ENCODE peak calls at places on chromosomes 13 and 19, in four cellular contexts. D is sigmoid colon, F is colonic mucosa, K is left ventricle myocardium inferior. L is an unnamed sample.

GRCh38 chr19:16637535-16637934 is 9.5 kb upstream of the MED26 start:
- DNase-seq in D (no peak), F (no peak), K (no peak), L (no peak)

GRCh38 chr13:79445968-79446645 is 34.8 kb upstream of the NDFIP2 start:
- DNase-seq in D (no peak), F (no peak), K (no peak), L (no peak)

GRCh38 chr13:59358014-59358413 is 805.7 kb downstream of the DIAPH3 start:
- DNase-seq in D (no peak), F (no peak), K (no peak), L (no peak)

GRCh38 chr13:20702945-20703784 is at the start of gene IL17D:
- DNase-seq in D (no peak), F (peak; percentile 44), K (no peak), L (no peak)

GRCh38 chr13:47564041-47564440 is 437.0 kb downstream of the SUCLA2 start:
- DNase-seq in D (no peak), F (no peak), K (no peak), L (no peak)

GRCh38 chr19:49881672-49882394 is 4.3 kb downstream of the TBC1D17 start:
- DNase-seq in D (no peak), F (peak; percentile 22), K (no peak), L (no peak)

GRCh38 chr13:27360562-27360961 is 63.9 kb upstream of the GTF3A start:
- DNase-seq in D (no peak), F (no peak), K (no peak), L (no peak)

GRCh38 chr13:108346376-108346775 is 76.9 kb downstream of the TNFSF13B start:
- DNase-seq in D (no peak), F (no peak), K (no peak), L (no peak)

GRCh38 chr19:43464089-43464775 is 1.2 kb downstream of the LYPD3 start:
- DNase-seq in D (no peak), F (peak; percentile 84), K (peak; percentile 78), L (peak; percentile 89)

GRCh38 chr13:46778879-46779278 is 18.1 kb downstream of the ESD start:
- DNase-seq in D (no peak), F (no peak), K (no peak), L (no peak)

GRCh38 chr13:105436946-105437345 is 1098.5 kb downstream of the EFNB2 start:
- DNase-seq in D (no peak), F (no peak), K (no peak), L (no peak)

GRCh38 chr13:113933901-113934300 is 40.0 kb downstream of the C13orf46 start:
- DNase-seq in D (peak; percentile 50), F (no peak), K (peak; percentile 7), L (peak; percentile 63)

GRCh38 chr13:98123176-98123575 is 19.7 kb upstream of the FARP1 start:
- DNase-seq in D (no peak), F (no peak), K (no peak), L (no peak)

GRCh38 chr19:3397266-3398022 is 31.1 kb downstream of the NFIC start:
- DNase-seq in D (peak; percentile 74), F (peak; percentile 57), K (peak; percentile 68), L (no peak)

GRCh38 chr19:57888494-57889231 is at the start of gene ZNF814:
- DNase-seq in D (peak; percentile 87), F (peak; percentile 90), K (peak; percentile 86), L (peak; percentile 74)

GRCh38 chr19:49939721-49940481 is 10.6 kb upstream of the NUP62 start:
- DNase-seq in D (no peak), F (no peak), K (no peak), L (peak; percentile 30)

GRCh38 chr13:98476106-98476505 is 100.8 kb downstream of the STK24 start:
- DNase-seq in D (no peak), F (no peak), K (no peak), L (no peak)

GRCh38 chr13:55566779-55567178 is 1573.9 kb upstream of the PRR20A start:
- DNase-seq in D (no peak), F (no peak), K (no peak), L (no peak)

GRCh38 chr19:15195987-15196682 is 4.7 kb downstream of the NOTCH3 start:
- DNase-seq in D (no peak), F (peak; percentile 90), K (no peak), L (peak; percentile 85)

GRCh38 chr13:36674337-36675212 is 755 bp downstream of the SERTM1 start:
- DNase-seq in D (no peak), F (no peak), K (no peak), L (peak; percentile 62)
- H3K4me3 ChIP-seq in D (no peak overlapping the region), F (no peak overlapping the region), K (peak overlapping the region; percentile 70), L (no peak overlapping the region)

GRCh38 chr19:19356901-19357566 is 36.4 kb downstream of the MAU2 start:
- DNase-seq in D (no peak), F (no peak), K (no peak), L (no peak)

GRCh38 chr19:19355606-19356139 is 35.0 kb downstream of the MAU2 start:
- DNase-seq in D (no peak), F (no peak), K (no peak), L (no peak)

GRCh38 chr19:19354007-19354406 is 33.4 kb downstream of the MAU2 start:
- DNase-seq in D (no peak), F (no peak), K (no peak), L (no peak)

GRCh38 chr19:19354932-19355331 is 34.3 kb downstream of the MAU2 start:
- DNase-seq in D (no peak), F (no peak), K (no peak), L (no peak)

GRCh38 chr19:19356500-19356899 is 35.9 kb downstream of the MAU2 start:
- DNase-seq in D (no peak), F (no peak), K (no peak), L (no peak)
- H3K27ac ChIP-seq in D (no peak overlapping the region), F (no peak overlapping the region), K (no peak overlapping the region), L (no peak overlapping the region)

GRCh38 chr13:25171170-25171516 is 945 bp downstream of the AMER2 start:
- DNase-seq in D (no peak), F (no peak), K (no peak), L (no peak)

GRCh38 chr13:25169951-25170553 is 2.0 kb downstream of the AMER2 start:
- DNase-seq in D (no peak), F (no peak), K (no peak), L (no peak)

GRCh38 chr13:25171517-25172302 is at the start of gene AMER2:
- DNase-seq in D (peak; percentile 79), F (no peak), K (peak; percentile 20), L (no peak)

GRCh38 chr13:25169356-25169755 is 2.7 kb downstream of the AMER2 start:
- DNase-seq in D (no peak), F (no peak), K (no peak), L (no peak)

DNA sequence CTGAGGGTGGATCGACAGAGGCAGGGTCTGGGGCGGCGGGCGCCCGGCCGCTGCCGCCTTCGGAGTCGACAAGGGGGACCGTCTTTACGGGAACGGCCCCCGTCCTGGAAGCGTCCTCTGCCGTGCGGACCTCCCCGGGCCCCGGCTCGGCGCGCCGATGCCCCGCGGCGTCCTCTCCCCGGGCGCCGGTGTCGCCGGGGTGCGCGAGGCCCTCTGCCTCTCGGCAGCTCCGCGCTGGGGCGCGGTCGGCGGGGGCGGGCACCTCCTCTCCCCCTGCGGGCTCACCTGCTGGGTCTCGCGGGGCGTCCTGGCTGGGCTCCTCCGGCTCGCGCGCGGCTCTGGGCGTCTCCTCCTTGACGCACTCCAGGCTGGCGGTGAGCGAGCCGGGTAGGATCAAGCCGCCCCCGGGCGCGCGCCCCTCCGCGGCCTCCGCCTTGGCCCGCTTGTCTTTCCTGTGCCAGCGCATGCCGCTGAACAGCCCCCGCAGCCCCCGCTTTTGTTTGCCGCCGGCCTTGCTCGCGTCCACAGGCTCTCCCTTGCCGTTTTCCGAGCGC is 1.5 kb downstream of the AMER2 start:
- DNase-seq in D (no peak), F (no peak), K (no peak), L (no peak)
- H3K4me3 ChIP-seq in D (peak overlapping the region; percentile 36), F (no peak overlapping the region), K (peak overlapping the region; percentile 55), L (no peak overlapping the region)

GRCh38 chr13:40205771-40206240 is 460.6 kb downstream of the FOXO1 start:
- DNase-seq in D (no peak), F (no peak), K (no peak), L (no peak)

GRCh38 chr13:40206241-40207109 is 460.0 kb downstream of the FOXO1 start:
- DNase-seq in D (no peak), F (no peak), K (no peak), L (no peak)

GRCh38 chr13:40204246-40204645 is 462.2 kb downstream of the FOXO1 start:
- DNase-seq in D (no peak), F (no peak), K (no peak), L (no peak)

GRCh38 chr13:40208517-40208916 is 457.9 kb downstream of the FOXO1 start:
- DNase-seq in D (no peak), F (no peak), K (no peak), L (no peak)

DNA sequence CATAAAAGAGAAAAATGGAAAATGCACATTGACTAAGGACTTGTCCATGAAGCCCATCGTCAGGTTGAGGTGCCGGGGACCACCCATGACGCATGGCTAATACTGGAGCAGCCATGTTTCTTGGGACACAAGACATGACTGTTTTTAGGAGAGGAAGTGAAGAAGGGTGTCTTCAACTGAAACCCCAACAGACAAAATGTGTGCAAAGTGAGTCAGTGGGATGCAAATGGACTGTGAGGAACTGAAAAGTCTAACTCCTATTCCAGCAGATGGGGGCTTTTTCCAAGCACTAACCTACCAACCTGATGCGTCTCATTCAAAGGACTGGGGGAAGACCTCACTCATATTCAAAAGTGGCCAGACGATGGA is 459.3 kb downstream of the FOXO1 start:
- DNase-seq in D (no peak), F (no peak), K (no peak), L (no peak)
- H3K27ac ChIP-seq in D (no peak overlapping the region), F (no peak overlapping the region), K (no peak overlapping the region), L (no peak overlapping the region)

GRCh38 chr19:1067341-1068103 is 555 bp downstream of the ARHGAP45 start:
- DNase-seq in D (no peak), F (no peak), K (no peak), L (peak; percentile 53)

GRCh38 chr19:1070576-1070930 is 3.6 kb downstream of the ARHGAP45 start:
- DNase-seq in D (no peak), F (no peak), K (no peak), L (peak; percentile 47)

GRCh38 chr19:1068111-1069001 is 1.4 kb downstream of the ARHGAP45 start:
- DNase-seq in D (no peak), F (peak; percentile 56), K (peak; percentile 52), L (peak; percentile 85)

GRCh38 chr19:1070931-1071791 is 4.2 kb downstream of the ARHGAP45 start:
- DNase-seq in D (no peak), F (no peak), K (no peak), L (peak; percentile 81)

GRCh38 chr19:1069009-1069779 is 2.2 kb downstream of the ARHGAP45 start:
- DNase-seq in D (no peak), F (peak; percentile 69), K (peak; percentile 71), L (peak; percentile 91)
- H3K4me3 ChIP-seq in D (no peak overlapping the region), F (peak overlapping the region; percentile 35), K (peak overlapping the region; percentile 60), L (no peak overlapping the region)

GRCh38 chr19:4539169-4539696 is 603 bp downstream of the LRG1 start:
- DNase-seq in D (no peak), F (no peak), K (no peak), L (no peak)
- H3K27ac ChIP-seq in D (peak overlapping the region; percentile 3), F (peak overlapping the region; percentile 82), K (no peak overlapping the region), L (no peak overlapping the region)